ENCODE peak calls at places on chromosomes 7 and 10, in seven cellular contexts. G, F, L, V, T, P and N are unnamed samples.

GRCh38 chr7:36219429-36219828 is 66.4 kb downstream of the EEPD1 start:
- DNase-seq in T (no peak), V (no peak), G (no peak), P (no peak), F (no peak), L (no peak), N (no peak)

GRCh38 chr10:111440501-111440900 is 363.7 kb downstream of the ADRA2A start:
- DNase-seq in P (no peak), F (no peak), V (no peak), G (no peak), L (no peak), T (no peak), N (no peak)

GRCh38 chr7:16811555-16811954 is 6.8 kb upstream of the AGR2 start:
- DNase-seq in F (no peak), P (peak), L (no peak), V (no peak), G (no peak), T (peak), N (no peak)

GRCh38 chr7:69395072-69395714 is 203.1 kb upstream of the AUTS2 start:
- DNase-seq in V (peak), G (no peak), P (peak), F (no peak), L (no peak), T (peak), N (peak)

GRCh38 chr7:232571-233455 is 40.4 kb downstream of the FAM20C start:
- DNase-seq in G (peak), P (peak), L (no peak), F (no peak), V (no peak), T (no peak), N (no peak)

GRCh38 chr7:95511716-95512260 is 26.0 kb downstream of the ASB4 start:
- DNase-seq in P (peak), F (peak), L (peak), T (peak), G (peak), V (peak), N (peak)

GRCh38 chr7:4227105-4228010 is 454.7 kb upstream of the FOXK1 start:
- DNase-seq in L (no peak), T (peak), P (no peak), G (peak), V (no peak), F (no peak), N (no peak)

GRCh38 chr7:34748244-34749039 is 90.4 kb downstream of the NPSR1 start:
- DNase-seq in F (no peak), P (peak), L (peak), T (peak), V (peak), G (peak), N (no peak)

GRCh38 chr10:30940279-30940678 is 91.4 kb downstream of the ZNF438 start:
- DNase-seq in P (no peak), F (no peak), V (no peak), T (no peak), L (no peak), G (no peak), N (no peak)

GRCh38 chr7:44549457-44549856 is 8.3 kb upstream of the NPC1L1 start:
- DNase-seq in F (no peak), G (no peak), V (no peak), P (no peak), T (no peak), L (no peak), N (no peak)

GRCh38 chr7:80588591-80588990 is 49.9 kb upstream of the CD36 start:
- DNase-seq in L (no peak), T (no peak), V (no peak), P (peak), G (no peak), F (no peak), N (no peak)